ENCODE peak calls at places on chromosomes 12 and 14, in ten cellular contexts. L is neural progenitor cell, W is heart right ventricle, S is lung, C is ovary, G is esophagus squamous epithelium, T is mammary epithelial cell, Q is H1, O is stomach, V is lower lobe of right lung. D is an unnamed sample.
A peak's percentile ranks its signal among the peaks of the same experiment; 100 is the strongest.

GRCh38 chr12:26659930-26660329 is 173.1 kb downstream of the ITPR2 start:
- DNase-seq in Q (no peak), V (no peak), C (no peak), O (no peak), S (no peak), W (no peak), L (no peak), T (no peak), G (no peak), D (no peak)

GRCh38 chr12:132329739-132330548 is 555 bp upstream of the GALNT9 start:
- DNase-seq in C (no peak), V (no peak), O (no peak), S (no peak), T (no peak), G (no peak), Q (no peak), W (no peak), L (peak; percentile 38), D (no peak)

GRCh38 chr14:100147691-100148464 is 11.6 kb downstream of the DEGS2 start:
- DNase-seq in W (no peak), V (no peak), S (no peak), O (no peak), Q (no peak), C (no peak), G (no peak), L (no peak), T (no peak), D (no peak)

GRCh38 chr12:92444763-92445162 is 258.0 kb upstream of the PLEKHG7 start:
- DNase-seq in V (no peak), C (no peak), Q (no peak), S (no peak), L (no peak), G (no peak), W (no peak), T (no peak), O (no peak), D (no peak)

GRCh38 chr12:82596484-82596883 is 90.2 kb upstream of the TMTC2 start:
- DNase-seq in T (no peak), C (no peak), G (no peak), Q (no peak), O (no peak), L (no peak), W (no peak), S (no peak), V (no peak), D (no peak)

GRCh38 chr14:73467377-73467776 is 9.0 kb upstream of the NUMB start:
- DNase-seq in Q (no peak), C (no peak), G (no peak), W (no peak), V (peak; percentile 64), L (no peak), O (no peak), S (no peak), T (no peak), D (no peak)

GRCh38 chr12:13896063-13896626 is 85.3 kb downstream of the GRIN2B start:
- DNase-seq in L (no peak), V (no peak), W (no peak), Q (no peak), T (no peak), O (no peak), G (no peak), S (no peak), C (no peak), D (no peak)

GRCh38 chr14:57748279-57748678 is 117.6 kb downstream of the SLC35F4 start:
- DNase-seq in G (no peak), S (no peak), L (no peak), W (no peak), O (no peak), V (no peak), T (peak; percentile 83), C (no peak), Q (no peak), D (peak; percentile 57)

DNA sequence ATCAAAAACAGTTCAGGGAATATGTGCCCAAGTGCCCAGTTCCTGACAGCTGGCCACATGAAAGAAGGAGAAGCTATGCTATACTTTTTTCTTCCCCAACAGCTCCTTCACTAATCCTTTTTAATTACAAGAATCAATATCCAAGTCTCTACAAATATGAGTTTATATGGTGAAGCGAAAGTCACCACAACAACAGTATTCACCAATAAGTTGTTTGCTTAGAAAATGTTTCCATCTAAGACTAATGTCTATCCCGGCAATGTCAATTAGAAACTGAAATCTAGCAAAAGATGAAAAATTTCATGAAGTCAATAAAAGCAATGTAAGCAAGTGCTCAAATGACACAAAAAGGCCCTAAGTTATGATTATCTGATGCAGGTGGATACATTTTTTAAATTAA is 17.7 kb downstream of the NELL2 start:
- DNase-seq in L (no peak), C (no peak), G (no peak), V (no peak), O (no peak), Q (no peak), W (no peak), T (no peak), S (no peak), D (no peak)
- H3K27ac ChIP-seq in L (no peak overlapping the region), C (no peak overlapping the region), G (no peak overlapping the region), V (no peak overlapping the region), O (no peak overlapping the region), Q (no peak overlapping the region), W (no peak overlapping the region), T (no peak overlapping the region), S (no peak overlapping the region), D (no peak overlapping the region)

GRCh38 chr12:85445060-85445938 is 165.3 kb downstream of the ALX1 start:
- DNase-seq in C (no peak), S (no peak), G (no peak), T (no peak), W (no peak), L (peak; percentile 9), V (no peak), O (no peak), Q (no peak), D (no peak)

GRCh38 chr12:85448031-85448430 is 168.0 kb downstream of the ALX1 start:
- DNase-seq in S (no peak), V (no peak), Q (no peak), O (no peak), T (no peak), W (no peak), G (no peak), C (no peak), L (no peak), D (no peak)

DNA sequence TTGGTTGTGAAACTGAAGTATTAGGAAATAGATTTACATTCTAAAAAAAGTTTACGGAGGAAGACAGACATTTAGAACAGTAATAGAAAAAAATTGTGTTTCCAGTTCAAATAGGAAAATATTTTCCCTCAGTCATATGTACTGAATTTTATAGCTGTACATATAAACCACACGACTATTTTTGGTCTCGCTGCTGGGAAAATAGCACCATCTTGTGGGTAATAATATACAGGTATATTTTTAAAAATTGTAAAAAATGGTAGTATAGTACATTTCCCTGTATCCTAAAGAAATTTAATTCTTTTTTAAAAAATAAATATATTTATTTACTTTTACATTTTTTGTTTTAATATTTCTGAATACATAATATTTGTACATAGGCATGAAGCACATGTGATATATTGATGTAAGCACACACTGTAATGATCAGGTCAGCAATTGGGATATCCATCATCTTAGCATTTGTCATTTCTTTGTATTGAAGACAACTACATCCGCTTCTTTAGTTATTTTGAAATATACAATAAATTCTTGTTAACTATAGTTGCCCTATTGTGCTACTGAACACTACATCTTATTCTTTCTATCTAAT is 168.6 kb downstream of the ALX1 start:
- DNase-seq in C (no peak), S (no peak), O (no peak), V (no peak), Q (no peak), W (no peak), T (no peak), L (no peak), G (no peak), D (no peak)
- TF ChIP-seq CTCF in C (no peak), S (no peak), O (no peak), V (peak; percentile 28), Q (no peak), W (peak; percentile 29), T (peak; percentile 40), L (peak; percentile 59), G (peak; percentile 11), D (peak; percentile 56)

GRCh38 chr12:6181166-6181565 is 19.0 kb upstream of the CD9 start:
- DNase-seq in O (no peak), Q (no peak), G (no peak), T (no peak), C (no peak), L (no peak), V (no peak), S (no peak), W (no peak), D (no peak)

GRCh38 chr12:6181583-6182278 is 18.5 kb upstream of the CD9 start:
- DNase-seq in C (no peak), G (no peak), Q (no peak), W (no peak), O (no peak), V (no peak), T (no peak), S (no peak), L (no peak), D (no peak)

GRCh38 chr12:6178981-6179761 is 21.0 kb upstream of the CD9 start:
- DNase-seq in W (no peak), Q (no peak), L (peak; percentile 76), C (no peak), G (no peak), V (no peak), S (no peak), T (no peak), O (no peak), D (no peak)

GRCh38 chr12:6182279-6182898 is 17.8 kb upstream of the CD9 start:
- DNase-seq in Q (no peak), S (peak; percentile 58), V (peak; percentile 90), O (peak; percentile 59), L (no peak), W (peak; percentile 59), G (no peak), T (peak; percentile 79), C (peak; percentile 76), D (peak; percentile 52)

GRCh38 chr12:6180300-6181051 is 19.7 kb upstream of the CD9 start:
- DNase-seq in W (peak; percentile 66), L (no peak), G (no peak), O (peak; percentile 57), Q (no peak), V (peak; percentile 75), T (peak; percentile 51), S (peak; percentile 63), C (peak; percentile 80), D (peak; percentile 71)
- H3K27ac ChIP-seq in W (peak overlapping the region; percentile 71), L (no peak overlapping the region), G (peak overlapping the region; percentile 90), O (peak overlapping the region; percentile 72), Q (no peak overlapping the region), V (peak overlapping the region; percentile 73), T (no peak overlapping the region), S (no peak overlapping the region), C (peak overlapping the region; percentile 15), D (peak overlapping the region; percentile 74)

DNA sequence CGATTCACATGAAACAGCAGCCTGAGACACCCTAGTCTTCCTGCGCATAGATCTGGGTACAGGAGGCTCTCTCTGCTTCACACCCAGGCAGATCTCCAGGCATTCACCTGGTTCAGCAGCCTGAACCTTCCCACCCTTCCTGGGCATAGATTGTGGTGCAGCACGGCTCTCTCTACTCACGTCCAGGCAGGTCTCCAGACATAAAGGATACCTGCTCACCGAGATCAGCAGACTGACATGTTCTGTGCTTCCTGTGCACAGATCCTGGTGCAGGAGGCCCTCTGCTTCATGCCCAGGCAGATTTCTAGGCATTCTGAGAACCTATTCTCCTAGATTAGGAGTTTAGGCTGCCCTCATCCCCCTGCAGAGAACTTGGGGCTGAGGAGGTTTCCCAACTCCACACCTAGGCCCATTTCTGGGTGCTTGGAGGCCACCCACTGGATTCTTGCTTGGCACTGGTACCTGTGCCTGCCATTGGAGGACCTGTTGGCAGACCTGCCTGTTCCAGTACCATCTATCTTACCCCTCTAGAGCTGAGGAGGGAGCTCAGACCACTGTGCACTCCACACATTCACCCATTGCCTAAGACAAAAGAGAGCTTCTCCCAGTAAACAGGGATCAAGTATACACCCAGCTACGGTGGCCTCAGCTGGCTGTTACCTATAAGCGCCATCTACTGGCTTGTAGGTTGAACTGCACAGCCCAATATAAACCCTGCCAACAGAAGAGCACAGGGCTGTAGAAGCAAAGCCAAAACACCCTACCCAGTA is 28.0 kb upstream of the GARIN6 start:
- DNase-seq in O (no peak), C (no peak), V (no peak), Q (no peak), W (no peak), L (peak; percentile 70), S (no peak), G (no peak), T (peak; percentile 37), D (no peak)
- TF ChIP-seq CTCF in O (no peak), C (no peak), V (peak; percentile 50), Q (peak; percentile 88), W (peak; percentile 54), L (peak; percentile 92), S (no peak), G (no peak), T (peak; percentile 51), D (peak; percentile 40)